ENCODE peak calls at places on chromosomes 3 and 15, in five cellular contexts. L, H, P, O and X are unnamed samples.

GRCh38 chr3:55584716-55585368 is 97.7 kb upstream of the WNT5A start:
- DNase-seq in L (no peak), H (no peak), P (no peak), O (no peak), X (no peak)

GRCh38 chr15:60729850-60730458 is 251.0 kb upstream of the ICE2 start:
- DNase-seq in L (no peak), H (no peak), P (no peak), O (no peak), X (no peak)

GRCh38 chr3:104564045-104564643 is 802.6 kb upstream of the ALCAM start:
- DNase-seq in L (no peak), H (peak; percentile 42), P (no peak), O (no peak), X (no peak)

GRCh38 chr3:66386925-66387650 is 113.7 kb downstream of the LRIG1 start:
- DNase-seq in L (no peak), H (no peak), P (no peak), O (no peak), X (no peak)

GRCh38 chr15:39852237-39852636 is 67.8 kb downstream of the GPR176 start:
- DNase-seq in L (no peak), H (no peak), P (no peak), O (no peak), X (no peak)

GRCh38 chr3:31747785-31748184 is 215.1 kb downstream of the STT3B start:
- DNase-seq in L (peak; percentile 57), H (no peak), P (no peak), O (no peak), X (no peak)

GRCh38 chr15:75178171-75178937 is 23.3 kb upstream of the C15orf39 start:
- DNase-seq in L (peak; percentile 78), H (no peak), P (peak; percentile 85), O (peak; percentile 66), X (no peak)

GRCh38 chr3:190384241-190384863 is 3.6 kb upstream of the CLDN16 start:
- DNase-seq in L (no peak), H (peak; percentile 87), P (no peak), O (no peak), X (peak; percentile 76)

GRCh38 chr15:89893027-89893426 is 767 bp downstream of the AP3S2 start:
- DNase-seq in L (no peak), H (no peak), P (no peak), O (no peak), X (no peak)

GRCh38 chr3:77320514-77320913 is 280.6 kb downstream of the ROBO2 start:
- DNase-seq in L (no peak), H (peak; percentile 1), P (no peak), O (no peak), X (no peak)

GRCh38 chr3:15610083-15610482 is 8.5 kb downstream of the BTD start:
- DNase-seq in L (no peak), H (peak; percentile 21), P (no peak), O (no peak), X (peak; percentile 34)
- TF ChIP-seq CTCF in L (no peak), H (no peak), P (no peak), O (no peak), X (no peak)

GRCh38 chr3:179512398-179512797 is 50.3 kb upstream of the ACTL6A start:
- DNase-seq in L (no peak), H (no peak), P (no peak), O (no peak), X (no peak)
- H3K4me3 ChIP-seq in L (no peak overlapping the region), H (no peak overlapping the region), P (no peak overlapping the region), O (no peak overlapping the region), X (no peak overlapping the region)

GRCh38 chr3:134832585-134832984 is 37.5 kb downstream of the EPHB1 start:
- DNase-seq in L (no peak), H (no peak), P (no peak), O (no peak), X (no peak)

GRCh38 chr3:134824676-134825290 is 29.7 kb downstream of the EPHB1 start:
- DNase-seq in L (no peak), H (no peak), P (no peak), O (no peak), X (no peak)

GRCh38 chr3:134833453-134834163 is 38.5 kb downstream of the EPHB1 start:
- DNase-seq in L (no peak), H (no peak), P (no peak), O (no peak), X (no peak)

GRCh38 chr3:134827213-134827612 is 32.2 kb downstream of the EPHB1 start:
- DNase-seq in L (no peak), H (no peak), P (no peak), O (no peak), X (no peak)

DNA sequence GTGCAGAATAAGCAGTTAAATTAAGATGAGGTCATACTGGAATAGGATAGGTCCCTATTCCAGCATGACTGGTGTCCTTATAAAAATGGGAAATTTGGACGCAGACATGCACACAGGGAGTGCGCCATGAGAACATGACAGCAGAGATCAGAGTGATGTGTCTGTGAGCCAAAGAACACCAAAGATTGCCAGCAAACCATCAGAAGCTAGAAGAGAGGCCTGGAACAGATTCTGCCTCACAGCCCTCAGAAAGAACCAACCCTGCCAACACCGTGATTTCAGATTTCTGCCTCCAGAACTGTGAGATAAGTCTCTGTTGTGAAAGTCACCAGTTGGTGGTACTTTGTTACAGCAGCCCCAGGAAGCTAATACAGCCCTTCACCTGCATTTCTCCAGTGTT is 34.7 kb downstream of the EPHB1 start:
- DNase-seq in L (no peak), H (no peak), P (no peak), O (no peak), X (no peak)
- H3K36me3 ChIP-seq in L (no peaks in the 10 kb centered on the region), H (no peaks in the 10 kb centered on the region), P (no peaks in the 10 kb centered on the region), O (no peaks in the 10 kb centered on the region), X (no peaks in the 10 kb centered on the region)

DNA sequence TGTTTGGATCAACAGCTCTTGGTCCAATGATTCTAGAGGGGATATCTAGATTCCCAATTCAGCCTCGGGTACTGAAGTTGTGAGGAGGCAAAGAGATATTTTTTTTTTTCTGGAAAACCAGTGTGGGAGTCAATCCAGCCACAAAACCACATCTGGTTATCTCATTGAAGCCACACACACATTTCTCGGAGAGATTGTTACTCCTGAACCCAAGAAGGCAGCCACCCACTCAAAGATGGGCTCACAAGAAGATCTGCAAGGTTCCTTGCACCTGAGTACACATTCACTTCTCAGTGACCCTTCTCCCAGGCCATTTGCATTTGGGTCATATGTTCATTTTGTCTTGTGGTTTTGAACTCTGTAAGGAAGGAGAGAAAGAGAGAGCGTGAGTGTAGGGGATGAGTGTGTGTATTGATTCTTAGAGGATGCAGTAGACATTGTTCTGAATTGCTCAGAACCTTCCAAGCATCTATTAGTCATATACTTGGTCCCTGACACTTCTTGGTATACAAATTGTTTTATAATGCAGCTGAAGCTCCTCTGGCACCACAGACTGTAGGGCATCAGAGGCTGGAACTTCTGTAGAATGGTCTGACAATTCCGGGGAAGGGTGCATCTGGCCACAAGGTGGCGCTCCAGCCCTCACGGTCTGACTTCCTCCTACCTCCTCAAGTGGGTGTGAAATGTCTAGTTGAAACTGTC is 39.3 kb upstream of the TRA2B start:
- DNase-seq in L (peak; percentile 87), H (peak; percentile 57), P (peak; percentile 95), O (peak; percentile 87), X (no peak)
- TF ChIP-seq CTCF in L (peak; percentile 78), H (peak; percentile 95), P (peak; percentile 62), O (peak; percentile 69), X (peak; percentile 93)

GRCh38 chr3:159928071-159928491 is 60.6 kb upstream of the IL12A start:
- DNase-seq in L (no peak), H (no peak), P (no peak), O (no peak), X (no peak)

GRCh38 chr3:159923961-159924360 is 64.7 kb upstream of the IL12A start:
- DNase-seq in L (no peak), H (no peak), P (no peak), O (no peak), X (no peak)

GRCh38 chr3:159926573-159926972 is 62.1 kb upstream of the IL12A start:
- DNase-seq in L (no peak), H (no peak), P (no peak), O (no peak), X (no peak)

GRCh38 chr3:159919873-159920272 is 68.8 kb upstream of the IL12A start:
- DNase-seq in L (no peak), H (no peak), P (no peak), O (no peak), X (no peak)

GRCh38 chr3:159922861-159923312 is 65.7 kb upstream of the IL12A start:
- DNase-seq in L (no peak), H (no peak), P (peak; percentile 77), O (no peak), X (no peak)
- H3K4me3 ChIP-seq in L (no peak overlapping the region), H (no peak overlapping the region), P (no peak overlapping the region), O (no peak overlapping the region), X (no peak overlapping the region)